ENCODE peak calls at places on chromosome 12, in seven cellular contexts. Y is testis, R is ovary, W is A549, Q is uterus, O is prostate gland, J is right lobe of liver. F is an unnamed sample.
A peak's percentile ranks its signal among the peaks of the same experiment; 100 is the strongest.

GRCh38 chr12:64551676-64552075 is 58.6 kb upstream of the RASSF3 start:
- DNase-seq in W (no peak), Q (no peak), Y (no peak), J (no peak), O (no peak), R (no peak), F (no peak)

GRCh38 chr12:38886064-38886463 is 19.3 kb downstream of the CPNE8 start:
- DNase-seq in Y (no peak), O (peak; percentile 73), Q (no peak), J (peak; percentile 58), R (no peak), W (peak; percentile 76), F (peak; percentile 32)

GRCh38 chr12:15205341-15206010 is 15.7 kb downstream of the RERG start:
- DNase-seq in Q (no peak), Y (no peak), O (no peak), R (no peak), W (no peak), J (no peak), F (no peak)

GRCh38 chr12:108193922-108194321 is 64.8 kb downstream of the WSCD2 start:
- DNase-seq in R (no peak), Y (peak; percentile 58), J (no peak), W (peak; percentile 39), O (peak; percentile 9), Q (peak; percentile 31), F (peak; percentile 40)

GRCh38 chr12:131986847-131987398 is 37.2 kb downstream of the EP400 start:
- DNase-seq in O (no peak), R (no peak), Y (peak; percentile 7), W (no peak), Q (no peak), J (no peak), F (no peak)

GRCh38 chr12:31297572-31298509 is 28.1 kb downstream of the SINHCAF start:
- DNase-seq in O (no peak), W (no peak), Q (no peak), R (no peak), J (no peak), Y (no peak), F (no peak)

GRCh38 chr12:119692410-119692809 is 24.5 kb downstream of the PRKAB1 start:
- DNase-seq in O (no peak), J (no peak), Y (no peak), Q (no peak), R (no peak), W (no peak), F (no peak)

GRCh38 chr12:109931143-109931542 is 31.1 kb downstream of the TCHP start:
- DNase-seq in O (no peak), Q (no peak), J (no peak), R (no peak), Y (no peak), W (no peak), F (no peak)

GRCh38 chr12:109967383-109968031 is 28.7 kb downstream of the GIT2 start:
- DNase-seq in R (no peak), O (no peak), Q (no peak), Y (no peak), J (peak; percentile 64), W (no peak), F (no peak)

GRCh38 chr12:47383942-47384341 is 304.2 kb upstream of the AMIGO2 start:
- DNase-seq in W (peak; percentile 85), Y (no peak), R (no peak), O (no peak), J (no peak), Q (no peak), F (no peak)

GRCh38 chr12:88188180-88188579 is 46.1 kb downstream of the TMTC3 start:
- DNase-seq in J (no peak), R (no peak), O (no peak), Y (no peak), W (no peak), Q (no peak), F (no peak)

GRCh38 chr12:8033153-8034044 is 883 bp downstream of the FOXJ2 start:
- DNase-seq in O (peak; percentile 64), R (peak; percentile 82), W (peak; percentile 60), Y (peak; percentile 91), Q (peak; percentile 75), J (no peak), F (peak; percentile 29)

GRCh38 chr12:2301531-2302461 is 249.0 kb downstream of the CACNA1C start:
- DNase-seq in O (no peak), R (peak; percentile 42), Q (no peak), W (no peak), Y (no peak), J (no peak), F (no peak)

GRCh38 chr12:121116318-121117225 is 16.1 kb upstream of the P2RX7 start:
- DNase-seq in Y (no peak), Q (no peak), W (no peak), O (no peak), R (no peak), J (no peak), F (no peak)

GRCh38 chr12:64544371-64544770 is 65.9 kb upstream of the RASSF3 start:
- DNase-seq in J (no peak), Y (no peak), O (no peak), W (no peak), R (no peak), Q (no peak), F (no peak)

GRCh38 chr12:78260976-78261375 is 430.3 kb downstream of the NAV3 start:
- DNase-seq in J (no peak), W (no peak), Q (no peak), Y (no peak), R (no peak), O (no peak), F (no peak)

GRCh38 chr12:1534708-1535107 is 59.7 kb downstream of the FBXL14 start:
- DNase-seq in Y (no peak), R (no peak), W (no peak), J (no peak), O (no peak), Q (no peak), F (no peak)

GRCh38 chr12:97275261-97276197 is 187.1 kb upstream of the RMST start:
- DNase-seq in O (peak; percentile 17), J (no peak), R (no peak), Y (peak; percentile 86), W (no peak), Q (no peak), F (peak; percentile 15)

GRCh38 chr12:29693962-29694361 is 89.8 kb downstream of the TMTC1 start:
- DNase-seq in R (no peak), Q (no peak), J (no peak), Y (no peak), W (no peak), O (no peak), F (no peak)
- TF ChIP-seq POLR2A in R (no peak), Q (no peak), J (no peak), Y (no peak), W (no peak), O (no peak), F (no peak)

GRCh38 chr12:124517260-124518050 is 50.0 kb downstream of the NCOR2 start:
- DNase-seq in O (peak; percentile 92), R (peak; percentile 79), J (peak; percentile 87), Y (peak; percentile 79), Q (peak; percentile 64), W (peak; percentile 55), F (peak; percentile 93)

GRCh38 chr12:124519741-124520140 is 47.7 kb downstream of the NCOR2 start:
- DNase-seq in O (no peak), J (no peak), W (no peak), Y (no peak), Q (peak; percentile 43), R (no peak), F (no peak)

GRCh38 chr12:124520258-124520657 is 47.2 kb downstream of the NCOR2 start:
- DNase-seq in R (no peak), O (peak; percentile 95), Q (peak; percentile 48), J (peak; percentile 85), W (peak; percentile 76), Y (no peak), F (peak; percentile 92)

GRCh38 chr12:124516850-124517249 is 50.6 kb downstream of the NCOR2 start:
- DNase-seq in Y (no peak), J (no peak), W (no peak), R (no peak), O (no peak), Q (no peak), F (no peak)

DNA sequence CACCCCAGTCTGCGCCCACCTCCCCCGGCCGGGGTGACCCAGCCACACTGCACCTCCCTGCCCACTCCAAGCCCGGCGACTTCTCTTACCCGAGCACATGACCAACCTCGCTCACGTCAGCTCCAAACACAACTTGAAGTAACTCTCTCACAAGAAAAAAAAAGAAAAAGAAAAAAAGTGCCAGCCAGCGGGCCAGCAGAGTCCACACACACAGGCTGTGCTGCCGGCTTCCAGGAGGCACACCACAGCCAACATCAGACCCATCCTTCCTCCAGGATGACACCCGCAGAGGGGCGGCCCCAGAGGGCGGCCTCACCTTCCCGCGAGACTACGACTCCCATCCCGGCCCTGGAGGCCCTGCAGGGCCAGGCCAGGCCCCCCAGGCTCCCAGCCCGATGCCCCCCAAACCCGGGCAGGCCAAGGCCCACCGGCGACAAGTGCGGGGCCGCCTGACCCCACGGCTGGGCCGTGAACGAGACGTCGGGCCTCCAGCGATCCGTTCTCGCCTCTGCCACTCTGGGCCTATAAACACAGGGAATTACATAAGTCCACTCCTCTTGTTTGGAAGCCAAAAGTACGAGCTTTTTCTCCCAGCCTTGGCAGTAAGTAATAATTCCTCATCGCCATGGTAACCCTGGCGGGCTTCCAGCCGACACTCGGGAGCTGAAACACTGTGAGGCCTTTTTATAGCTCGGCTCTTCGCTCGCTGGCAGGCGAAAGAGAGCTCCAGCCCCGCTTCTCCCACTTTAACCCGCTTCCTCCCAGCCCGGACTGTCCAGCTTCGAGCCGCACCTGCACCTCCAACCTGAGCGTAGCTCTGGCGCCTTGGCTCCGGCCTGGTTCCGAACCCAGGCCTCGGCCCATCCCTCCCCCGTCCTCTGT is 49.1 kb downstream of the NCOR2 start:
- DNase-seq in J (peak; percentile 97), Q (peak; percentile 99), R (peak; percentile 100), O (peak; percentile 99), Y (peak; percentile 98), W (peak; percentile 98), F (peak; percentile 99)
- H3K4me1 ChIP-seq in J (peaks cover 36% of the 10 kb centered on the region), Q (peaks cover 19% of the 10 kb centered on the region), R (peaks cover 38% of the 10 kb centered on the region), O (peaks cover 33% of the 10 kb centered on the region), Y (peaks cover 72% of the 10 kb centered on the region), W (peaks cover 54% of the 10 kb centered on the region), F (peaks cover 62% of the 10 kb centered on the region)

GRCh38 chr12:46174061-46174662 is 94.7 kb downstream of the SLC38A1 start:
- DNase-seq in W (no peak), O (no peak), J (no peak), R (no peak), Y (no peak), Q (no peak), F (no peak)
- H3K4me3 ChIP-seq in W (no peak overlapping the region), O (no peak overlapping the region), J (no peak overlapping the region), R (no peak overlapping the region), Y (no peak overlapping the region), Q (no peak overlapping the region), F (no peak overlapping the region)

DNA sequence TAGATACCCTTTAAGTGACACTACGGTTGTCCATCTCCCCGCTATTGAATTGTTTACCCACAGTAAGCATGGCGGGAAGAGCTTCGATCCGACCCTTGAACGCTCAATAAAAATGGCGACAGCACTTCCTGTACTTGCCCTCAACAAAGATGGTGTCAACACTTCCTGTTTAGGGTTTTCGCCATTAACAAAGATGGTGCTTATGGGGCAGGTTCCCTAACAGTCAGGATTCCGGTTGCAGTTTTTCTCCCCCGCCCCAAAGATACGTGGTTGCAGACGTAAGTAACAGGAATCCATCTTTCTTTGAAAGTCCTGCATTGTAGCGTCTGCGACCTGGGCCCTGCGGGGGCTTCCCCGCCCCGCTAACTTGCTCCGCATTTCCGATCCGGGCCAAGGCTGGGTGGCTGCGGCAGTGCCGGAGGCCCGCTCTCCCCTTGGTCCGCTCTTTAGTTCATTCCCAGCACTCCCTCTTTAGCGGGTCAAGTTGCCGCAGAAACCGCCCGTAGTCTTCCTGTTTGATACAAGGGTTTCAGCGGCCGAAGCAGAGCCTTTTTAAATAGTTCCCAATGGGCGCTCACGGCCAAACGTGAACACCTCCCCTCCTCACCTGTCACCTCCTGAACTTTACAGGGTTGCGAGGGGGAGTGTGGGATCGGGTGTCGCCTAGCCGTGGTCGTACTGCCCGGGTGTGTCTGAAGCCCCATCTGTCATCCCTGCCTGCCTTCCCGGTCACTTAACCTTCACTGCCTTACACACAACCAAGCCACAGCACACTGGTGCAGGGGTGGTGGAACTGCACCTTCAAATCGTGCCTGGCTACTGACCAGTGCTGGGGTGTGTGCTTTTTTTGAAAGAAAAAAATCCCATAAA is at the start of gene CRADD:
- DNase-seq in J (peak; percentile 79), O (peak; percentile 84), Y (peak; percentile 93), Q (peak; percentile 78), W (peak; percentile 99), R (peak; percentile 79), F (peak; percentile 79)
- TF ChIP-seq POLR2A in J (peak; percentile 79), O (peak; percentile 55), Y (peak; percentile 62), Q (peak; percentile 76), W (peak; percentile 59), R (peak; percentile 70), F (peak; percentile 91)